ENCODE peak calls at places on chromosomes 7 and 10, in nine cellular contexts. A, O, T, V, F, C, X, E and J are unnamed samples.

GRCh38 chr10:56920586-56921250 is 559.7 kb upstream of the ZWINT start:
- DNase-seq in O (no peak), A (no peak), F (no peak), T (no peak), X (no peak), E (no peak), V (no peak), C (no peak), J (no peak)

GRCh38 chr10:26869528-26869927 is 8.8 kb upstream of the ABI1 start:
- DNase-seq in A (no peak), F (no peak), C (no peak), X (no peak), V (no peak), T (no peak), E (no peak), O (no peak), J (peak; percentile 66)

GRCh38 chr10:34713875-34714274 is 101.2 kb downstream of the PARD3 start:
- DNase-seq in X (no peak), E (no peak), T (no peak), C (no peak), A (no peak), F (no peak), O (no peak), V (no peak), J (no peak)

GRCh38 chr10:96505150-96506136 is 8.3 kb downstream of the TLL2 start:
- DNase-seq in T (no peak), F (no peak), O (no peak), X (no peak), C (no peak), E (no peak), V (no peak), A (no peak), J (no peak)

GRCh38 chr7:98217623-98218582 is 6.7 kb downstream of the BHLHA15 start:
- DNase-seq in T (no peak), C (no peak), A (peak; percentile 72), E (no peak), X (no peak), O (peak; percentile 27), V (no peak), F (no peak), J (no peak)

GRCh38 chr10:100347568-100348195 is 649 bp downstream of the SCD start:
- DNase-seq in C (no peak), O (peak; percentile 48), A (no peak), V (no peak), F (no peak), E (no peak), T (no peak), X (no peak), J (no peak)

GRCh38 chr7:85828654-85829053 is 641.8 kb upstream of the SEMA3D start:
- DNase-seq in F (no peak), O (no peak), E (no peak), V (no peak), C (no peak), T (no peak), X (no peak), A (no peak), J (no peak)

GRCh38 chr7:150852371-150852905 is at the start of gene AOC1:
- DNase-seq in F (no peak), C (peak; percentile 55), E (peak; percentile 38), O (no peak), V (no peak), T (no peak), A (no peak), X (no peak), J (peak; percentile 34)